ENCODE peak calls at places on chromosomes 16 and 17, in four cellular contexts. Q is Peyer's patch, S is GM12891, W is lower leg skin. N is an unnamed sample.

GRCh38 chr17:81686614-81687013 is 2.8 kb downstream of the HGS start:
- DNase-seq in Q (no peak), S (no peak), W (no peak), N (no peak)

GRCh38 chr17:81735181-81736102 is 23.4 kb downstream of the SLC25A10 start:
- DNase-seq in Q (peak), S (no peak), W (no peak), N (peak)

GRCh38 chr16:77424841-77425604 is 9.8 kb downstream of the ADAMTS18 start:
- DNase-seq in Q (no peak), S (no peak), W (no peak), N (no peak)

GRCh38 chr17:60729854-60730253 is 52.2 kb downstream of the BCAS3 start:
- DNase-seq in Q (no peak), S (no peak), W (no peak), N (no peak)

GRCh38 chr16:78127130-78127529 is 27.7 kb downstream of the WWOX start:
- DNase-seq in Q (no peak), S (no peak), W (no peak), N (no peak)

GRCh38 chr17:40995121-40995520 is 1.2 kb upstream of the KRTAP3-3 start:
- DNase-seq in Q (no peak), S (no peak), W (no peak), N (no peak)

GRCh38 chr17:81976332-81977210 is 858 bp upstream of the ASPSCR1 start:
- DNase-seq in Q (peak), S (no peak), W (no peak), N (peak)

GRCh38 chr17:38415250-38416194 is 12.7 kb upstream of the ARHGAP23 start:
- DNase-seq in Q (no peak), S (no peak), W (no peak), N (peak)

GRCh38 chr17:76266244-76266938 is 1.2 kb downstream of the UBALD2 start:
- DNase-seq in Q (no peak), S (no peak), W (no peak), N (peak)

GRCh38 chr16:65546353-65546791 is 424.5 kb upstream of the CDH11 start:
- DNase-seq in Q (no peak), S (no peak), W (no peak), N (no peak)

GRCh38 chr16:48623304-48624016 is 13.5 kb upstream of the N4BP1 start:
- DNase-seq in Q (peak), S (peak), W (peak), N (peak)

DNA sequence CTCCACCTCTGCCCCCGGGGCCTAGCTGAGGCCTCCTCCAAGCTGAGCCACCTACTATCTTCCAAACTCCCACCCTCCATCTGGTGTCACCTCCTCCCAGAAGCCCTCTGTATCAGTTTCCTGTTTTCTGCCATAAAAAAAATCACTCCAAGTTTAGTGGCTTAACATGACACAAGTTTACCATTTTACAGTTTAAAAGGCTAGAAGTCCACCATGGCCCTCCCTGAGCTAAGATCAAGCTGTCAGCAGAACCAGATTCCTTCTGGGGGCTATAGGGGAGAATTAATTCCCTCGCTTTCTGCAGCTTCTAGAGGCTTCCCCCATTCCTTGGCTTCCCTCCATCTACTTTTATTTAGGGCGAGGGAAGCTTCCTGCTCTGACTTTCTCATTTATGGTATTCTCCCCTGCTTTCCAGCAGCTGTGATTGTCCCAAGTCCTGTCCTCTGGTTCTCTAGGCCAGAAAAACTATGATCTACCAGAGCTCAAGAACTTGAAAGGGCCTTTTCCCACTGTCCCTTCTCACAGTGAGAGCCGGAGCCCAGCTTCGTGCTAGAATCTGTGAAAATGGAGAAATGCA is 4.3 kb downstream of the CETP start:
- DNase-seq in Q (no peak), S (no peak), W (no peak), N (no peak)
- TF ChIP-seq POLR2A in Q (no peak), S (no peak), W (no peak), N (no peak)

GRCh38 chr16:58475220-58475619 is 24.7 kb upstream of the NDRG4 start:
- DNase-seq in Q (no peak), S (no peak), W (no peak), N (no peak)

GRCh38 chr16:58481931-58482330 is 18.0 kb upstream of the NDRG4 start:
- DNase-seq in Q (no peak), S (no peak), W (no peak), N (no peak)

GRCh38 chr16:58476791-58477190 is 23.2 kb upstream of the NDRG4 start:
- DNase-seq in Q (no peak), S (no peak), W (no peak), N (no peak)

GRCh38 chr16:58481226-58481869 is 18.6 kb upstream of the NDRG4 start:
- DNase-seq in Q (no peak), S (no peak), W (no peak), N (no peak)

DNA sequence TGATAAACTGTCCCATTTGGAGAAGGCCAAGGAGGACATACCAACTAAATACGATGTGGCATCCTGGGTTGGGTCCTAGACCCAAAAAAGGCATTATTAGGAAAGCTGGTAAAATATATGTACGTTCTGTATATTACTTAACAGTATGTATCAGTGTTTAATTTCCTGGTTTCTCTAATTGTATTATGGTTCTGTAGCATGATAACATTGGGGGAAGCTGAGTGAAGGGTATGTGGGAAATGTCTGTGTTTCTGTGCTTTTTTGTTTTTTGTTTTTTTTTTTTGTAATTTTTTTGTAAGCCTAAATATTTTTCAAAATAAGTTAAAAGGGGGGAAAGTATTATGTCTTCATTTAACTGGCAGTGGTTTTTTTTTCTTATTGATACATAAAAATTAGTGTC is 21.5 kb upstream of the NDRG4 start:
- DNase-seq in Q (no peak), S (no peak), W (no peak), N (no peak)
- TF ChIP-seq POLR2A in Q (no peak), S (no peak), W (no peak), N (no peak)

GRCh38 chr17:32486701-32487459 is at the start of gene CDK5R1:
- DNase-seq in Q (peak), S (peak), W (no peak), N (peak)
- TF ChIP-seq POLR2A in Q (no peak), S (no peak), W (no peak), N (peak)

DNA sequence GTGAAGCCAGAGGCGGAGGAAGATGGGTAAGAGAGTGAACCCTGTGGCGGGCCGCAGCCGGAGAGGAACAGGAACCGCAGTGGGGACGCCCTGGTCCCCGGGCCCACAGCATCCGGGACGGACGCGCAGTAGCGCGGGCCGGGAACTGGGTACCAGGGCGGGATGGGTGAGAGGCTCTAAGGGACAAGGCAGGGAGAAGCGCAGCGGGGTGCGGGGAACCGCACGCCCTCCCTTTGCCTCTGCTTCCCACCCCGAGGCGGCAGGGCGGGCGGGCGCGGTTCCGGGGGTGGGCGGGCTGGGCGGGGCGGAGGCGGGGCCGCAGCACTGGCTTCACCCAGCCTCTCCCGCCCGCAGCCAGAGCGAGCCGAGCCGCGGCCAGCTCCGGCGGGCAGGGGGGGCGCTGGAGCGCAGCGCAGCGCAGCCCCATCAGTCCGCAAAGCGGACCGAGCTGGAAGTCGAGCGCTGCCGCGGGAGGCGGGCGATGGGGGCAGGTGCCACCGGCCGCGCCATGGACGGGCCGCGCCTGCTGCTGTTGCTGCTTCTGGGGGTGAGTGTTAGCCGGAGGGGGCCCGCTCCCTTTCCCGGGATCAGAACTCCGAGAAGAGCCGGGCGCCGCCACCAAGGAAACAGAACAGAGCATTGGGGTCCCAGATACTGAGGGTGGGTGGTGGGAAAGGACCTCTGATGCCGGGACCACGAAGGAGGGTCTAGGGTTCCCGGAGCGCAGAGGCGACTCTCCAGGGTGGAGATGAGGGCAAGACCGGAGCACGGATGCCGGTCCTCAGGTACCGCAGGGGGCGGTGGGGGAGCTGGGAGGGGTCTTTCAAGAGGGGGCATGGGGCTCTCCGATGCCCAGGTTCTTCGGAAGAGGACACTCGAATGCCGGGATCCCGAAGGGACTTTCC is at the start of gene NGFR:
- DNase-seq in Q (no peak), S (peak), W (no peak), N (peak)
- TF ChIP-seq POLR2A in Q (no peak), S (no peak), W (no peak), N (no peak)

DNA sequence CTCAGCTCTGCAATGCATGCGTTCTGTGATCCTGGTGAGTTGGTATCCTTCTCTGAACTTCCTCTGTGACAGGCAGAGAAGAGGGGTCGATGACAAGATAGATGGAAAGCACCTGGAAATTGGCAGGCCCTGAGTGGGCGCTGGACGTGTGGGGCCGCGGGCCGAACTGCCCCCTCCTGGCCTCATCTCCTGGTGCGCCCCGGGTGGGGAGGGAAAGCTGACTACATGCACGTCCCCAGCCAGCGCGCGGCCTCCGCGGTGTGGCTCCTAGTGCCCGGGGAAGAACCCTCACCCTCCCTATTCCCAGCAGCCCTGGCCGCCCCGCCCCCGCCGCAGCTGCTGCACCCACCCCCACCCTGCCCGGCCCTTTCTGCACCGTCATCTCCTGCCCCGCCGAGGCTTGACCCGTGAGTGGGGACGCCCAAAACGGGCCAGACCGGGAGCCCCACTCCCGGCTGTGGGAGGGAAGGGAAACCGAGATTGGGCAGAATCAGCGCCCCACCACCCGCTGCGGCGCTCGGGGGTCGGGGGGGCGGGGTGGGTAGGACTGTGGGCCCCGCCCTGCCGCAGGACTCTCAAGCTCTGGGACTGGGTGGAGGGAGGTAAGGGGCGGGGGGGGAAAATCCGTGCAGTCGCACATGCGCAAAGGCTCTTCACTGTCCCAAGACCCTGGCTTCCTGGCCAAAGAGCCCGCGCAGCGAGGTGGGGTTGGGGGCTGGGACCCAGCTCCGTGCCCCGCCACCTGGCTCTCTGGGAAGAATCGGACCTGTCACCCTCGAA is at the start of gene NOL3:
- DNase-seq in Q (peak), S (no peak), W (peak), N (peak)
- TF ChIP-seq POLR2A in Q (no peak), S (no peak), W (no peak), N (no peak)

DNA sequence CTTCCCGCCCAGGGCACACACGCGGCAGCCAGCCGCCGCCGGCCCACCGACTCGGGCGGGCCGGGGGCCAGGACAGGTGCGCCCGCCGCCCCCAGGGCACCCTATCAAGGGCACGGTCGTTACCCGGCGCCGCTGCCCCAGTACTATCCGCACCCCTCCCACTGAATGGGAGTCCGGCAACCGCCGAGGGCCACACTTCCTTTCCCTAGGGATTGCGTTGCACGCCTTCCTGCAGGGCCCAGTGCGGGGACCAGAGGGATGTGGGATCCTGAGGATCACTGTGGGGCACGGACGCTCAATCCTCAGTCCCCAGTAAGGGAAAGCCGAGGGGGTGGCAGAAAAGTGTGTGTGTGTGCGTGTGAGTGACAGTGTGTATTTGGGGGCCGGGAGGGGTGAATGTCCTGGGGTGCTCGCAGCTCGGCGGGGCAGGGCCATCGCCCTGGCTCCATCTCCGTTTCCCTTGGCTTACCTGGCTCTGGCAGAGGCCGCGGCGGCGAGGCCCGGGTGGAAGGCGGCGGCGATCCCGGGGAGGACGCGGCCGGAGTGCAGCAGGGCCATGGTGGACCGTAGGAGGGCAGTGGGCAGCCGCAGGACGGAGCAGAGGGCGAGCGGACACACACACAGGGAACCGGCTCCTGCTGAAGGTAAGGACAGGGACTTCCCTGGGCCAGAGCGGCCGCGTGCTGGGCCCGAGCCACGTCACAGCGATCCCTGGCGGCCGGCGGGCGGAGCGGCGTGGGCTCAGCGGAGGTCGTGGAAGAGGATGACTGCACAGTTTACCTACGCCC is at the start of gene GOT2:
- DNase-seq in Q (peak), S (peak), W (peak), N (peak)
- TF ChIP-seq POLR2A in Q (peak), S (peak), W (no peak), N (peak)

GRCh38 chr16:22897184-22897583 is 83.2 kb downstream of the HS3ST2 start:
- DNase-seq in Q (no peak), S (no peak), W (no peak), N (no peak)
- TF ChIP-seq POLR2A in Q (no peak), S (no peak), W (no peak), N (no peak)

GRCh38 chr17:50426814-50427787 is 1.1 kb downstream of the ACSF2 start:
- DNase-seq in Q (peak), S (no peak), W (no peak), N (peak)
- TF ChIP-seq POLR2A in Q (peak), S (no peak), W (no peak), N (no peak)

GRCh38 chr16:2752850-2753522 is 548 bp downstream of the SRRM2 start:
- DNase-seq in Q (peak), S (peak), W (peak), N (peak)
- TF ChIP-seq POLR2A in Q (no peak), S (no peak), W (no peak), N (no peak)

N was measured in erythroblast.